ENCODE peak calls at places on chromosomes 16 and 17, in five cellular contexts. T, C, L, X and U are unnamed samples. For H3K9me3, the result is how much of the 10 kb centered on the place peaks cover.

GRCh38 chr17:83194761-83195329 is 115.4 kb downstream of the METRNL start:
- DNase-seq in X (no peak), C (peak), L (no peak), T (peak), U (peak)

GRCh38 chr17:80664217-80664780 is 119.7 kb downstream of the RPTOR start:
- DNase-seq in C (no peak), L (no peak), T (no peak), X (no peak), U (no peak)

GRCh38 chr16:85018529-85019236 is 7.3 kb upstream of the ZDHHC7 start:
- DNase-seq in C (no peak), X (no peak), L (no peak), T (no peak), U (no peak)

GRCh38 chr16:53080345-53081031 is 25.7 kb downstream of the CHD9 start:
- DNase-seq in X (peak), T (no peak), L (no peak), C (no peak), U (peak)

GRCh38 chr16:77223184-77223583 is 24.0 kb downstream of the SYCE1L start:
- DNase-seq in C (no peak), X (peak), L (peak), T (no peak), U (no peak)

GRCh38 chr16:79372504-79373184 is 227.9 kb downstream of the MAF start:
- DNase-seq in L (no peak), T (no peak), C (no peak), X (no peak), U (peak)

GRCh38 chr16:29757950-29758466 is 12.2 kb upstream of the C16orf54 start:
- DNase-seq in X (no peak), L (no peak), C (no peak), T (no peak), U (no peak)

GRCh38 chr17:49523706-49524472 is 28.8 kb downstream of the NGFR start:
- DNase-seq in C (peak), T (no peak), L (peak), X (no peak), U (no peak)

GRCh38 chr17:32264140-32264799 is 1.4 kb upstream of the RHBDL3 start:
- DNase-seq in C (no peak), L (no peak), X (no peak), T (no peak), U (no peak)

GRCh38 chr17:46108120-46108519 is 85.1 kb downstream of the KANSL1 start:
- DNase-seq in T (no peak), L (no peak), X (no peak), C (no peak), U (no peak)

GRCh38 chr16:22296225-22297113 is 740 bp upstream of the POLR3E start:
- DNase-seq in C (no peak), X (no peak), T (no peak), L (peak), U (no peak)

GRCh38 chr16:58128721-58129096 is 472 bp downstream of the CFAP20 start:
- DNase-seq in X (no peak), C (no peak), L (no peak), T (no peak), U (no peak)

GRCh38 chr16:31893824-31894223 is 20.2 kb downstream of the ZNF267 start:
- DNase-seq in T (no peak), L (no peak), X (no peak), C (no peak), U (no peak)
- H3K9me3 ChIP-seq in T (under half), L (half or more), X (under half), C (under half), U (under half)

GRCh38 chr17:70332811-70333210 is 163.5 kb downstream of the KCNJ2 start:
- DNase-seq in C (no peak), T (no peak), L (no peak), X (no peak), U (no peak)

GRCh38 chr17:70338946-70339354 is 169.6 kb downstream of the KCNJ2 start:
- DNase-seq in T (no peak), C (no peak), L (no peak), X (no peak), U (no peak)

GRCh38 chr17:70332356-70332755 is 163.0 kb downstream of the KCNJ2 start:
- DNase-seq in L (no peak), X (peak), T (no peak), C (no peak), U (no peak)

DNA sequence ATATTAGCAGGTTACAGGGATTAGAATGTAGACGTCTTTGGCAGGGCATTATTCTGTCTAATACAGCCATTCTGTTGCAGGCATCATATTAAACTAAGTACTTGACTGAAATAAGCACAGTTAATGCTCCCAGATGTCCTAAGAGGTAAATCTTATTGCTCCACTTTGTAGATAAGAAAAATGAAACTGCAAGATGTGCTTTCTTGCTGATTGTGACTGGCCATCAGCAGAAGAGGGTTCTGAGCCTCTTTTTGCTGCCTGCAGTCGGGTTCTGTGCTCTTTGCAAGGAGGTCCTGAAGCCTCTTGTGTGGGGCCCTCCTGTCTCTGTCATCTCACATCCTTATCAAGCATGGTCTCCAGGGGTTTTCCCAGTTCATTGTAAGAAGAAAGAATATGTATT is 167.1 kb downstream of the KCNJ2 start:
- DNase-seq in T (no peak), C (no peak), L (no peak), X (no peak), U (no peak)
- H3K9me3 ChIP-seq in T (under half), C (under half), L (under half), X (under half), U (under half)

GRCh38 chr16:35841632-35842031 is 2382.2 kb downstream of the TP53TG3F start:
- DNase-seq in C (no peak), T (no peak), X (no peak), L (no peak), U (no peak)
- H3K9me3 ChIP-seq in C (under half), T (under half), X (under half), L (under half), U (under half)

DNA sequence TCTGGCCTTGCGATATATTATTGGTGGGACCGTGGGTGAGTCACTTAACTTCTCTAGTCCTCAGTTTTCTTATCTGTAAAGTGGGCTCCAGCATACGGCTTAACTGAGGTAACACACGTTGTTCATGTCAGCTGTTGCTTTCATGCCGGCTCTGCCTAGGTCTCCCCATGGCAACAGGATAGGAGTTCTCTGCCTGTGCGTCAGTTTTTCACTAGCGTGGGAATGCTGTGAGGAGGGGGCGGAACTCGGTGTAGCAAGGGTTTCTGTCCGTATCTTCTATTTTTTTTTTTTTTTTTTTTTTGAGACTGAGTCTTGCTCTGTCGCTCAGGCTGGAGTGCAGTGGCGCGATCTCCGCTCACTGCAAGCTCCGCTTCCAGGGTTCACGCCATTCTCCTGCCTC is 758.5 kb upstream of the RBFOX1 start:
- DNase-seq in C (no peak), L (no peak), T (no peak), X (no peak), U (no peak)
- H3K9me3 ChIP-seq in C (under half), L (under half), T (under half), X (under half), U (under half)

DNA sequence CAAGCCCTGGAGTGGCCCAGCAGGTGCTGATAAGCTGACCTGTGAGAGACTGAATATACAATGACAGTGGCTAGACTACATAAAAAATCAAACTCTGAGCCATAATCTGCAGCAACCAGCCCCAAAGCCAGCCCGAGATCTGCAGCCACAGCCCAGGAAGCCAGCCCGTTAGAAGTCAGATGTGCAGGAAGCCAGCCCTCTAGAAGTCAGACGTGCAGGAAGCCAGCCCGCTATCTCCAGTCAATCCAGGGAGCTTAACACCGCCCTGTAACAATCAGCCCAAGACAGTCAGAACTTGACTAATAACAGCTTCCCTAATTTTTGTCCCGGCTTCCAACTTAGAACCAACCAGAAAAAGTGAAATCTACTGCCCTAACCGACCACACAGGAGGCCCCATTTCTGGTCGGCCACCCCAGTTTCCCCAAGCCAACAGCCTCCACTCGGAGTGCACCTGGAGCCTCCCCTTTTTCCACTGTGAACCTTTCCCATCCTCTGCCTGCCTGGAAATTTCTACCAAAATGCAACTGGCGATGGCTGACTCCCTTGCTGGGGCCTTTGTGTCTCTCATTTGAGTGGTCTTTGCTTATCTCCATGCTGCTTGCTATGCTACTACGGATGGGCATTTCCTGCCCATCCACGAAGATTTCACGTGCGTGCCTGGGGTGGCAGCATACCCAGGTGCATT is 769.3 kb downstream of the KCNJ18 start:
- DNase-seq in C (no peak), L (no peak), T (no peak), X (no peak), U (no peak)
- H3K9me3 ChIP-seq in C (under half), L (under half), T (under half), X (under half), U (under half)

DNA sequence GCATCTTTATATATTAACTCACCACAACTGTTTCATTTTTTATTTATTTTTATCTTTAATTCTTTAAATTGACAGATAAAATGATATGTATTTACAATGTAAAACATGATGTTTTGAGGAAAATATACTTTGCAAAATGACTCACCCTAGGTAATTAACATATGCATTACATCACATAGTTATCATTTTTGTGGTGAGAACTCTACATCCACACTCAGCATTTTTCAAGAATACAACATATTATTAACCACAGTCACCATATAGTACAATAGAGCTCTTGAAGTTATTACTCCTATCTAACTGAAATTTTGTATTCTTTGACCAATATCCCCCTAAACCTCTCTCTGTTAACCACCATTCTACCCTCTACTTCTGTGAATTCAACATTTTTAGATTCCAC is 194.7 kb upstream of the KIF2B start:
- DNase-seq in L (no peak), X (no peak), T (no peak), C (no peak), U (no peak)
- H3K9me3 ChIP-seq in L (under half), X (under half), T (under half), C (under half), U (under half)

GRCh38 chr16:35754391-35755369 is 2295.3 kb downstream of the TP53TG3F start:
- DNase-seq in T (no peak), X (no peak), L (no peak), C (no peak), U (no peak)
- H3K9me3 ChIP-seq in T (under half), X (under half), L (under half), C (under half), U (under half)

GRCh38 chr17:22703204-22703603 is 1010.9 kb downstream of the KCNJ18 start:
- DNase-seq in C (no peak), X (no peak), T (no peak), L (no peak), U (no peak)

GRCh38 chr17:22704674-22705073 is 1012.4 kb downstream of the KCNJ18 start:
- DNase-seq in T (no peak), L (no peak), X (no peak), C (no peak), U (no peak)

GRCh38 chr17:22707626-22708025 is 1015.3 kb downstream of the KCNJ18 start:
- DNase-seq in C (no peak), L (no peak), X (no peak), T (no peak), U (no peak)

DNA sequence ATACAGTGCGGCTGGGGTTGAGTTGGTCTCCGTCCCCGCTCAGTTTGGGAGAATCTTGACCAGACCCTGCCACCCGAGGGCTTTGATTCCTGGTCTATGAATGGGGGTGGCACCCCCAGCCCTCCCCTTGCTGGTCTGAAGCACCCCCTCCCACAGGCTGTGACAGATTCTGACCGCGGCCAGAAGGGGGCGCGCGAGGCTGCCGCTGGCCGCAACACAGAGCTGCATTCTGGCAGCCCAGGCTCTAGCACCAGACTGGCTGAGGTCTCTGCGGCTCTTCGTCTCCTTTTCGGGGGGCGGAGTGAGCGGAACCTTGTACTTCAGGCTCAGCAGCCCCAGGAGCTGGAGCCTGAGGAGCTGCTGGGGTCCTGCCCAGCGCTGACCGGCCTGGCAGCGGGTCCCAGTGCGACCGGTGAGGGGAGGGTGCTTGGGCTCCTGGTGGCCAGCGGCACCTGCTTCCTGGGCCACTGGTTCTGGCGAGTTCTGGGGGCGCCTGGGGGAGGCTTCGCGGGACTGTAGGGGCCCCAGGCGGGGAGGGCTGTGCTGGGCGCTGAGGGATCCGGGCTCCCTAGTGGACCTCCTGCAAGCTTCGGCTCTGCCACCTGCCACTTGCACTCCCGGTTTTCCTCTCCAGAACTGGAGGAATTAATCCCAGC is 1011.6 kb downstream of the KCNJ18 start:
- DNase-seq in X (no peak), L (no peak), C (no peak), T (no peak), U (no peak)
- H3K9me3 ChIP-seq in X (under half), L (under half), C (under half), T (under half), U (under half)